ENCODE peak calls at places on chromosomes 2 and 18, in four cellular contexts. R is AG09309; T is stimulated activated CD4-positive, alpha-beta T cell treated with anti-CD3 and anti-CD28 coated beads, TNF-alpha, amount 100 ng/mL, for 4 hours; D is coronary artery. U is an unnamed sample.

GRCh38 chr2:134669731-134670669 is 48.8 kb downstream of the TMEM163 start:
- DNase-seq in R (no peak), T (peak; percentile 23), D (peak; percentile 67), U (peak; percentile 73)

GRCh38 chr2:28055325-28055970 is 164.9 kb downstream of the BABAM2 start:
- DNase-seq in R (no peak), T (no peak), D (no peak), U (no peak)

GRCh38 chr18:54119524-54120019 is 104.9 kb downstream of the MBD2 start:
- DNase-seq in R (no peak), T (no peak), D (no peak), U (no peak)

GRCh38 chr18:24395049-24395780 is 2.4 kb downstream of the OSBPL1A start:
- DNase-seq in R (no peak), T (no peak), D (no peak), U (no peak)

GRCh38 chr2:43399515-43400245 is 173.3 kb upstream of the ZFP36L2 start:
- DNase-seq in R (peak; percentile 40), T (no peak), D (no peak), U (no peak)

GRCh38 chr2:150276737-150277136 is 210.7 kb downstream of the RND3 start:
- DNase-seq in R (no peak), T (no peak), D (no peak), U (no peak)

GRCh38 chr2:11073791-11074190 is 81.5 kb upstream of the SLC66A3 start:
- DNase-seq in R (no peak), T (no peak), D (no peak), U (no peak)

GRCh38 chr2:160474891-160475795 is 18.5 kb downstream of the RBMS1 start:
- DNase-seq in R (no peak), T (no peak), D (no peak), U (no peak)

GRCh38 chr18:55275042-55275897 is 312.7 kb downstream of the TCF4 start:
- DNase-seq in R (peak; percentile 53), T (no peak), D (no peak), U (no peak)

GRCh38 chr18:63788447-63789096 is 13.4 kb downstream of the SERPINB7 start:
- DNase-seq in R (peak; percentile 75), T (no peak), D (no peak), U (peak; percentile 89)

GRCh38 chr2:231187736-231188505 is 10.5 kb upstream of the ARMC9 start:
- DNase-seq in R (peak; percentile 53), T (no peak), D (peak; percentile 92), U (no peak)

GRCh38 chr2:161981016-161981415 is 93.0 kb downstream of the DPP4 start:
- DNase-seq in R (no peak), T (no peak), D (no peak), U (no peak)

GRCh38 chr2:179268277-179268935 is 3.8 kb upstream of the SESTD1 start:
- DNase-seq in R (peak; percentile 33), T (no peak), D (no peak), U (no peak)

GRCh38 chr2:165401285-165401852 is 68.1 kb upstream of the CSRNP3 start:
- DNase-seq in R (peak; percentile 64), T (no peak), D (no peak), U (no peak)

GRCh38 chr2:16287831-16288230 is 347.5 kb downstream of the MYCN start:
- DNase-seq in R (no peak), T (no peak), D (no peak), U (no peak)

GRCh38 chr2:174094542-174094941 is 129.4 kb upstream of the SP3 start:
- DNase-seq in R (no peak), T (no peak), D (no peak), U (no peak)

GRCh38 chr2:73291093-73291460 is 2.3 kb downstream of the EGR4 start:
- DNase-seq in R (no peak), T (no peak), D (no peak), U (peak; percentile 62)

GRCh38 chr2:226609361-226609760 is 190.3 kb downstream of the IRS1 start:
- DNase-seq in R (peak; percentile 41), T (no peak), D (no peak), U (no peak)

GRCh38 chr2:218832520-218832919 is 917 bp upstream of the PRKAG3 start:
- DNase-seq in R (no peak), T (no peak), D (no peak), U (no peak)

GRCh38 chr2:80244905-80245584 is 59.5 kb downstream of the LRRTM1 start:
- DNase-seq in R (no peak), T (no peak), D (no peak), U (no peak)

GRCh38 chr2:70529663-70530062 is 24.0 kb downstream of the TGFA start:
- DNase-seq in R (no peak), T (no peak), D (no peak), U (no peak)

GRCh38 chr2:173386441-173387044 is 31.9 kb downstream of the CDCA7 start:
- DNase-seq in R (no peak), T (no peak), D (no peak), U (no peak)

GRCh38 chr18:34659579-34660517 is 50.2 kb upstream of the DTNA start:
- DNase-seq in R (peak; percentile 88), T (no peak), D (peak; percentile 93), U (no peak)

GRCh38 chr2:176099159-176099736 is 347 bp upstream of the HOXD12 start:
- DNase-seq in R (no peak), T (no peak), D (no peak), U (no peak)

GRCh38 chr2:20452551-20452950 is 5.7 kb downstream of the RHOB start:
- DNase-seq in R (no peak), T (no peak), D (peak; percentile 84), U (no peak)